ENCODE peak calls at places on chromosomes 7 and 10, in nine cellular contexts. J is A549, N is SK-N-SH, H is tibial artery, L is IMR-90, F is esophagus squamous epithelium, I is stomach, Z is psoas muscle, G is Panc1. Q is an unnamed sample.

GRCh38 chr10:110780704-110781103 is 91.0 kb upstream of the PDCD4 start:
- DNase-seq in L (no peak), I (no peak), F (no peak), Z (peak; percentile 55), G (no peak), H (no peak), J (no peak), N (no peak), Q (no peak)

GRCh38 chr10:122341141-122341810 is 33.2 kb upstream of the PLEKHA1 start:
- DNase-seq in L (no peak), G (no peak), I (no peak), N (no peak), H (no peak), F (no peak), J (no peak), Z (no peak), Q (no peak)

GRCh38 chr10:42875792-42876191 is 93.2 kb downstream of the BMS1 start:
- DNase-seq in G (no peak), N (peak; percentile 59), Z (no peak), J (no peak), H (no peak), F (no peak), L (peak; percentile 10), I (no peak), Q (peak; percentile 23)

GRCh38 chr10:88218362-88218761 is 354.9 kb downstream of the PTEN start:
- DNase-seq in J (no peak), Z (no peak), L (no peak), H (no peak), G (no peak), I (no peak), N (no peak), F (no peak), Q (no peak)

GRCh38 chr10:29023678-29024077 is 265.2 kb upstream of the LYZL1 start:
- DNase-seq in L (no peak), F (no peak), J (no peak), Z (no peak), I (no peak), G (no peak), H (no peak), N (no peak), Q (no peak)

GRCh38 chr10:124992462-124993344 is 50.8 kb downstream of the ZRANB1 start:
- DNase-seq in F (no peak), G (peak; percentile 30), H (peak; percentile 81), J (peak; percentile 70), N (peak; percentile 59), I (peak; percentile 72), L (peak; percentile 63), Z (peak; percentile 72), Q (no peak)

GRCh38 chr7:50584793-50585399 is 19.7 kb upstream of the DDC start:
- DNase-seq in L (no peak), I (no peak), F (no peak), G (no peak), J (no peak), H (no peak), N (no peak), Z (no peak), Q (no peak)

GRCh38 chr10:3363316-3364070 is 190.9 kb upstream of the PITRM1 start:
- DNase-seq in F (no peak), L (peak; percentile 49), H (no peak), N (no peak), Z (no peak), I (no peak), G (no peak), J (no peak), Q (no peak)

GRCh38 chr7:147765301-147765700 is 825.3 kb upstream of the C7orf33 start:
- DNase-seq in Z (no peak), F (no peak), J (no peak), G (no peak), L (no peak), H (no peak), N (no peak), I (no peak), Q (no peak)

GRCh38 chr7:47311891-47312290 is 270.0 kb downstream of the TNS3 start:
- DNase-seq in N (no peak), J (no peak), L (no peak), H (no peak), F (no peak), G (no peak), I (no peak), Z (no peak), Q (no peak)

GRCh38 chr10:111874586-111874985 is 309.0 kb downstream of the GPAM start:
- DNase-seq in F (no peak), G (no peak), L (no peak), Z (no peak), N (no peak), J (no peak), H (no peak), I (no peak), Q (no peak)

GRCh38 chr10:12768156-12768731 is 233.3 kb downstream of the CCDC3 start:
- DNase-seq in G (peak; percentile 2), H (no peak), F (no peak), I (no peak), L (peak; percentile 60), Z (no peak), J (no peak), N (no peak), Q (peak; percentile 30)

GRCh38 chr10:48459270-48460147 is 145.4 kb downstream of the ARHGAP22 start:
- DNase-seq in G (no peak), Z (no peak), L (no peak), N (no peak), F (no peak), I (peak; percentile 25), H (no peak), J (no peak), Q (no peak)

DNA sequence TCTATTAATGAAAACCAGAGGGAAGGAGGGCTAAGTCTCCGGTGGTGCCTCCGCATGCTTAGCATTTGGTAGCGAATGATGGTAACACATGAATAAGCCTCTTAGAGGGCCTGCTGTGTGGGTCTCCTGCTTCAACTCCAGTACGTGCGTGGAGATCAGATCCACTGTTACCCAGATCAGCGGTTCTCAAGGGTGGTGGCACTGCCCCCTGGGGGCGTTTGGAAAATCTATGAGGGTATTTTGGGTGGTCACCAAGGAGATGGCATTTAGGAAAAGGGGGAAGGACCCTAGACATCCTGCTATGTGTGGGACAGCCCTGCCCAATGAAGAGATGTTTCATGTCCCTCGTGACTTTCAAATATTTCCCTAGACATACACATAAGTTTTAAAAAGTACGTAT is 57.1 kb upstream of the TM9SF3 start:
- DNase-seq in Z (no peak), H (no peak), N (no peak), L (no peak), I (no peak), F (no peak), G (no peak), J (no peak), Q (no peak)
- TF ChIP-seq CTCF in Z (no peak), H (no peak), N (no peak), L (no peak), I (no peak), F (no peak), G (no peak), J (no peak), Q (no peak)

GRCh38 chr10:113007343-113007771 is 57.3 kb downstream of the TCF7L2 start:
- DNase-seq in J (no peak), L (no peak), N (no peak), I (no peak), Z (no peak), G (no peak), F (no peak), H (no peak), Q (no peak)
- H3K4me3 ChIP-seq in J (no peak overlapping the region), L (no peak overlapping the region), N (no peak overlapping the region), I (no peak overlapping the region), Z (no peak overlapping the region), G (no peak overlapping the region), F (no peak overlapping the region), H (no peak overlapping the region), Q (no peak overlapping the region)

GRCh38 chr7:151719895-151720238 is 157.0 kb downstream of the PRKAG2 start:
- DNase-seq in J (no peak), I (no peak), F (no peak), H (no peak), G (no peak), N (peak; percentile 52), Z (no peak), L (no peak), Q (no peak)

GRCh38 chr7:151721694-151722093 is 155.2 kb downstream of the PRKAG2 start:
- DNase-seq in N (peak; percentile 89), H (no peak), L (no peak), G (no peak), J (no peak), I (no peak), Z (no peak), F (no peak), Q (no peak)

GRCh38 chr7:151720297-151720696 is 156.6 kb downstream of the PRKAG2 start:
- DNase-seq in N (no peak), J (no peak), F (no peak), L (no peak), G (no peak), I (no peak), Z (no peak), H (no peak), Q (no peak)

GRCh38 chr7:151722533-151722932 is 154.4 kb downstream of the PRKAG2 start:
- DNase-seq in Z (no peak), L (no peak), N (peak; percentile 50), J (no peak), I (no peak), H (no peak), G (no peak), F (no peak), Q (no peak)

DNA sequence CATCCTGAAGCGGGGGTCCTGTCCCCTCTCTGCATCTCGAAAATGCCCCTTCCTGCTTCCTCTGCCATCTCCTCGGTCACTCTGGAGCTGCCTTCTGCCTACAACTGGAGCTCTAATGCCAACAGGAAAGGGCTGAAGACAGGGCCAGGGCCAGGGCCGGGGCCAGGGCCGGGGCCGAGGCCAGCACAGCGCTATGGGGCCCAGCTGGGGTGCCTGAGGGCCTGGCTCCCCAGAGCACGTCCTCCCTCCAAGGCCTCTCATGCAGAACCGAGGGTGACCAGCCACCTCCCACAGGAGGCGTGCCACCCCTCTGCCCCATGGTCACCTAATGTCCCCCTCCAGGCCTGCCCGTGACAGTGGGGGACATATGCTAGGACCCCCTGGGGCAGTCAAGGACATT is 155.7 kb downstream of the PRKAG2 start:
- DNase-seq in Z (no peak), H (no peak), I (no peak), F (no peak), J (no peak), G (no peak), N (no peak), L (no peak), Q (no peak)
- H3K27ac ChIP-seq in Z (no peak overlapping the region), H (no peak overlapping the region), I (no peak overlapping the region), F (no peak overlapping the region), J (peak overlapping the region; percentile 62), G (peak overlapping the region; percentile 17), N (no peak overlapping the region), L (no peak overlapping the region), Q (no peak overlapping the region)

GRCh38 chr10:69874464-69874863 is 72.8 kb downstream of the COL13A1 start:
- DNase-seq in Z (no peak), I (no peak), G (peak; percentile 69), F (no peak), N (no peak), L (peak; percentile 82), J (peak; percentile 38), H (no peak), Q (no peak)
- TF ChIP-seq CTCF in Z (no peak), I (no peak), G (no peak), F (no peak), N (peak; percentile 16), L (peak; percentile 0), J (no peak), H (no peak), Q (no peak)

Q was measured in dorsolateral prefrontal cortex.